ENCODE peak calls at places on chromosomes 2 and 18, in six cellular contexts. K, C, A, H, O and V are unnamed samples.

GRCh38 chr2:9228781-9229469 is 22.3 kb downstream of the ASAP2 start:
- DNase-seq in K (no peak), A (no peak), H (no peak), O (no peak), C (no peak), V (no peak)

GRCh38 chr2:71923143-71923525 is 224.5 kb downstream of the CYP26B1 start:
- DNase-seq in O (no peak), K (no peak), H (no peak), A (no peak), C (no peak), V (no peak)

GRCh38 chr2:226838758-226839555 is 3.1 kb downstream of the RHBDD1 start:
- DNase-seq in O (no peak), K (no peak), A (no peak), H (no peak), C (no peak), V (no peak)

GRCh38 chr2:160920791-160921303 is 239.4 kb upstream of the TANK start:
- DNase-seq in O (no peak), H (no peak), K (no peak), A (no peak), C (peak), V (no peak)

GRCh38 chr2:37507703-37508102 is 163.3 kb downstream of the QPCT start:
- DNase-seq in H (no peak), O (no peak), A (no peak), K (no peak), C (no peak), V (no peak)

GRCh38 chr2:232505805-232506360 is 14.3 kb upstream of the PRSS56 start:
- DNase-seq in H (no peak), K (no peak), O (no peak), A (no peak), C (no peak), V (no peak)

GRCh38 chr18:79938196-79938595 is 13.3 kb downstream of the SLC66A2 start:
- DNase-seq in C (no peak), A (no peak), H (no peak), O (no peak), K (no peak), V (no peak)

GRCh38 chr18:13612111-13612997 is 114.0 kb downstream of the FAM210A start:
- DNase-seq in C (no peak), A (no peak), O (no peak), H (peak), K (peak), V (peak)

GRCh38 chr2:109137616-109138015 is 8.6 kb downstream of the SH3RF3 start:
- DNase-seq in A (no peak), O (no peak), K (no peak), C (no peak), H (no peak), V (no peak)

GRCh38 chr2:185475868-185476267 is 262.7 kb upstream of the FSIP2 start:
- DNase-seq in K (no peak), O (no peak), A (no peak), C (no peak), H (no peak), V (no peak)

GRCh38 chr2:237731663-237732062 is 66.9 kb upstream of the RBM44 start:
- DNase-seq in H (no peak), O (no peak), C (no peak), K (peak), A (no peak), V (no peak)

GRCh38 chr18:32998921-32999320 is 226.1 kb upstream of the KLHL14 start:
- DNase-seq in A (no peak), K (no peak), C (no peak), O (no peak), H (no peak), V (no peak)

GRCh38 chr18:27901424-27902226 is 275.3 kb downstream of the CDH2 start:
- DNase-seq in A (no peak), C (no peak), K (no peak), H (no peak), O (no peak), V (no peak)

GRCh38 chr2:57528499-57528898 is 518.1 kb upstream of the VRK2 start:
- DNase-seq in K (no peak), H (no peak), C (no peak), O (no peak), A (no peak), V (no peak)

GRCh38 chr18:59691996-59692395 is 5.2 kb downstream of the CCBE1 start:
- DNase-seq in H (no peak), K (no peak), A (no peak), O (no peak), C (no peak), V (no peak)

GRCh38 chr2:28610583-28611201 is 114.8 kb downstream of the PLB1 start:
- DNase-seq in K (peak), H (no peak), C (no peak), O (no peak), A (no peak), V (no peak)

GRCh38 chr2:19720306-19720705 is 181.5 kb downstream of the TTC32 start:
- DNase-seq in K (no peak), O (no peak), A (no peak), C (no peak), H (no peak), V (no peak)

GRCh38 chr2:128402921-128403670 is 84.4 kb upstream of the HS6ST1 start:
- DNase-seq in H (no peak), K (no peak), A (no peak), O (no peak), C (no peak), V (no peak)

GRCh38 chr2:63092847-63093246 is 42.2 kb downstream of the OTX1 start:
- DNase-seq in H (no peak), O (no peak), A (no peak), C (no peak), K (no peak), V (no peak)

GRCh38 chr18:58856881-58857280 is 7.8 kb upstream of the ZNF532 start:
- DNase-seq in H (no peak), C (no peak), A (no peak), K (no peak), O (no peak), V (no peak)

GRCh38 chr2:57549642-57550102 is 496.9 kb upstream of the VRK2 start:
- DNase-seq in K (no peak), A (peak), C (no peak), O (peak), H (no peak), V (no peak)

GRCh38 chr2:183224933-183225332 is 100.7 kb downstream of the NUP35 start:
- DNase-seq in A (no peak), H (no peak), K (no peak), C (no peak), O (no peak), V (no peak)

GRCh38 chr2:42249887-42250286 is 80.7 kb downstream of the EML4 start:
- DNase-seq in K (no peak), O (no peak), A (no peak), H (no peak), C (no peak), V (no peak)

GRCh38 chr2:195706161-195706900 is 49.3 kb downstream of the SLC39A10 start:
- DNase-seq in K (no peak), C (no peak), A (no peak), H (no peak), O (no peak), V (no peak)

GRCh38 chr2:30522421-30522820 is 75.4 kb downstream of the LCLAT1 start:
- DNase-seq in H (no peak), C (no peak), A (no peak), O (no peak), K (no peak), V (no peak)

GRCh38 chr2:114933671-114934241 is 491.3 kb downstream of the DPP10 start:
- DNase-seq in A (no peak), O (no peak), K (no peak), H (no peak), C (no peak), V (no peak)

GRCh38 chr2:151767536-151767935 is 33.3 kb upstream of the NEB start:
- DNase-seq in O (no peak), C (no peak), K (no peak), A (no peak), H (no peak), V (no peak)